ENCODE peak calls at places on chromosomes 11 and 22, in eight cellular contexts. N is activated naive CD4-positive, alpha-beta T cell; S is NCI-H2029; E is RWPE1; L is activated T-helper 1 cell treated with anti-CD3 and anti-CD28 coated beads, Interleukin-12 subunit alpha, Interleukin-12 subunit beta, Interleukin-2, Interleukin-4 antibody, amounts not matched to agents 30 ng/mL and 10 ng/mL and 1 ng/mL, durations not matched to agents 14 hours and 24 hours and 36 hours; M is activated CD8-positive, alpha-beta T cell treated with anti-CD3 and anti-CD28 coated beads for 36 hours; J is OCI-LY7; R is T-cell. X is an unnamed sample.

GRCh38 chr22:45336971-45337431 is 27.3 kb downstream of the FAM118A start:
- DNase-seq in M (peak; percentile 34), R (peak; percentile 38), J (no peak), N (no peak), E (no peak), L (no peak), S (peak; percentile 88), X (peak; percentile 63)

GRCh38 chr11:66470015-66470414 is 3.3 kb downstream of the PELI3 start:
- DNase-seq in M (no peak), E (no peak), R (no peak), J (no peak), N (no peak), S (no peak), L (no peak), X (no peak)

GRCh38 chr22:30234786-30235470 is 11.6 kb downstream of the LIF start:
- DNase-seq in L (no peak), S (no peak), M (no peak), J (no peak), N (no peak), R (no peak), E (no peak), X (no peak)

GRCh38 chr22:23065495-23066122 is 4.7 kb upstream of the GNAZ start:
- DNase-seq in E (no peak), L (no peak), M (no peak), S (no peak), J (no peak), R (no peak), N (no peak), X (no peak)

GRCh38 chr11:67647471-67647870 is 3.1 kb downstream of the ACY3 start:
- DNase-seq in E (no peak), J (peak; percentile 36), L (no peak), S (no peak), R (no peak), N (no peak), M (no peak), X (no peak)

GRCh38 chr11:73145986-73146575 is 4.0 kb upstream of the FCHSD2 start:
- DNase-seq in M (no peak), L (no peak), E (no peak), R (no peak), S (no peak), J (no peak), N (no peak), X (no peak)

GRCh38 chr11:14980854-14981253 is 8.7 kb upstream of the CALCA start:
- DNase-seq in L (no peak), E (no peak), J (no peak), R (no peak), N (no peak), S (no peak), M (no peak), X (no peak)

GRCh38 chr11:6608726-6609501 is 3.1 kb downstream of the TAF10 start:
- DNase-seq in M (no peak), L (no peak), R (no peak), S (no peak), E (no peak), N (no peak), J (no peak), X (no peak)

GRCh38 chr22:33076368-33076767 is 18.2 kb upstream of the SYN3 start:
- DNase-seq in N (no peak), R (no peak), E (no peak), M (no peak), S (no peak), J (no peak), L (no peak), X (no peak)

GRCh38 chr22:37371491-37371890 is 55.8 kb downstream of the ELFN2 start:
- DNase-seq in S (no peak), E (no peak), M (no peak), N (no peak), J (no peak), R (no peak), L (no peak), X (no peak)

GRCh38 chr22:46150615-46151423 is 493 bp downstream of the PPARA start:
- DNase-seq in E (no peak), S (no peak), N (peak; percentile 24), J (peak; percentile 13), L (peak; percentile 59), R (peak; percentile 44), M (peak; percentile 73), X (peak; percentile 26)

GRCh38 chr11:68506908-68507307 is 46.4 kb downstream of the PPP6R3 start:
- DNase-seq in R (no peak), N (no peak), L (no peak), M (no peak), E (no peak), S (no peak), J (no peak), X (no peak)

GRCh38 chr11:111245425-111245824 is at the start of gene POU2AF2:
- DNase-seq in M (no peak), R (no peak), L (no peak), S (no peak), E (no peak), J (no peak), N (no peak), X (no peak)

GRCh38 chr22:33400891-33401290 is 342.7 kb upstream of the SYN3 start:
- DNase-seq in E (no peak), J (no peak), R (no peak), L (no peak), N (no peak), S (no peak), M (no peak), X (no peak)

GRCh38 chr11:1082728-1083620 is 8.3 kb downstream of the MUC2 start:
- DNase-seq in L (no peak), N (no peak), S (no peak), E (no peak), J (no peak), R (no peak), M (no peak), X (no peak)

GRCh38 chr11:61414547-61414946 is 15.2 kb downstream of the CPSF7 start:
- DNase-seq in R (no peak), L (no peak), S (no peak), E (no peak), M (no peak), J (no peak), N (no peak), X (no peak)

GRCh38 chr11:68997124-68997994 is 15.7 kb downstream of the MRGPRF start:
- DNase-seq in M (no peak), L (no peak), J (no peak), S (no peak), R (no peak), E (no peak), N (no peak), X (no peak)

GRCh38 chr11:102950622-102951081 is 4.9 kb downstream of the MMP13 start:
- DNase-seq in J (no peak), M (no peak), R (no peak), E (no peak), N (no peak), L (no peak), S (no peak), X (no peak)

GRCh38 chr11:70826541-70826943 is 425.8 kb downstream of the SHANK2 start:
- DNase-seq in N (no peak), E (peak; percentile 11), M (no peak), R (no peak), L (no peak), S (peak; percentile 88), J (no peak), X (peak; percentile 9)

GRCh38 chr22:19393704-19394103 is 37.8 kb downstream of the HIRA start:
- DNase-seq in S (no peak), J (no peak), M (no peak), N (no peak), L (no peak), E (no peak), R (no peak), X (no peak)